ENCODE peak calls at places on chromosomes 5 and 9, in four cellular contexts. S is heart left ventricle, N is Peyer's patch, R is body of pancreas. B is an unnamed sample.

GRCh38 chr5:80905405-80905804 is 54.8 kb upstream of the RASGRF2 start:
- DNase-seq in S (no peak), N (no peak), R (no peak), B (no peak)

GRCh38 chr5:65395526-65396155 is 86.1 kb downstream of the ADAMTS6 start:
- DNase-seq in S (no peak), N (no peak), R (no peak), B (no peak)

GRCh38 chr9:30201024-30201423 is 2183.4 kb upstream of the ACO1 start:
- DNase-seq in S (no peak), N (no peak), R (no peak), B (no peak)

GRCh38 chr5:135208555-135209494 is 174.8 kb upstream of the PITX1 start:
- DNase-seq in S (no peak), N (no peak), R (no peak), B (peak; percentile 15)

GRCh38 chr9:75552941-75553340 is 337.5 kb upstream of the PCSK5 start:
- DNase-seq in S (no peak), N (no peak), R (no peak), B (no peak)

GRCh38 chr9:68983008-68983411 is 30.9 kb downstream of the PRKACG start:
- DNase-seq in S (no peak), N (no peak), R (no peak), B (no peak)

GRCh38 chr9:31839273-31839672 is 545.2 kb upstream of the ACO1 start:
- DNase-seq in S (no peak), N (no peak), R (no peak), B (no peak)

GRCh38 chr9:126752881-126753670 is 51.8 kb upstream of the ZBTB43 start:
- DNase-seq in S (no peak), N (no peak), R (no peak), B (peak; percentile 34)

GRCh38 chr9:88651682-88652633 is 117.0 kb downstream of the NXNL2 start:
- DNase-seq in S (peak; percentile 83), N (peak; percentile 20), R (peak; percentile 39), B (peak; percentile 68)

GRCh38 chr5:14521748-14522147 is 59.8 kb upstream of the OTULINL start:
- DNase-seq in S (no peak), N (no peak), R (no peak), B (no peak)

GRCh38 chr9:92414566-92414965 is 9.7 kb downstream of the OMD start:
- DNase-seq in S (no peak), N (no peak), R (no peak), B (no peak)

GRCh38 chr5:38538161-38538560 is 18.3 kb downstream of the LIFR start:
- DNase-seq in S (no peak), N (no peak), R (no peak), B (no peak)

GRCh38 chr5:122661496-122662180 is 113.2 kb upstream of the SNX2 start:
- DNase-seq in S (no peak), N (no peak), R (no peak), B (no peak)

GRCh38 chr9:121376214-121376830 is 6.3 kb upstream of the STOM start:
- DNase-seq in S (no peak), N (no peak), R (no peak), B (no peak)

GRCh38 chr9:8766096-8766495 is 966.5 kb upstream of the DMAC1 start:
- DNase-seq in S (no peak), N (no peak), R (no peak), B (no peak)

GRCh38 chr5:16467363-16468219 is 2.0 kb upstream of the ZNF622 start:
- DNase-seq in S (no peak), N (no peak), R (no peak), B (no peak)

GRCh38 chr5:14668247-14668646 is 3.7 kb downstream of the OTULIN start:
- DNase-seq in S (no peak), N (no peak), R (no peak), B (no peak)

GRCh38 chr9:61665330-61665751 is 475.5 kb downstream of the SPATA31A7 start:
- DNase-seq in S (peak; percentile 44), N (peak; percentile 4), R (no peak), B (no peak)

GRCh38 chr9:123438321-123438720 is 82.3 kb downstream of the CRB2 start:
- DNase-seq in S (no peak), N (no peak), R (no peak), B (no peak)

GRCh38 chr5:175691761-175692160 is 33.9 kb downstream of the HRH2 start:
- DNase-seq in S (no peak), N (no peak), R (no peak), B (no peak)

GRCh38 chr5:81755320-81755719 is 4.4 kb upstream of the SSBP2 start:
- DNase-seq in S (no peak), N (no peak), R (peak; percentile 66), B (peak; percentile 86)

DNA sequence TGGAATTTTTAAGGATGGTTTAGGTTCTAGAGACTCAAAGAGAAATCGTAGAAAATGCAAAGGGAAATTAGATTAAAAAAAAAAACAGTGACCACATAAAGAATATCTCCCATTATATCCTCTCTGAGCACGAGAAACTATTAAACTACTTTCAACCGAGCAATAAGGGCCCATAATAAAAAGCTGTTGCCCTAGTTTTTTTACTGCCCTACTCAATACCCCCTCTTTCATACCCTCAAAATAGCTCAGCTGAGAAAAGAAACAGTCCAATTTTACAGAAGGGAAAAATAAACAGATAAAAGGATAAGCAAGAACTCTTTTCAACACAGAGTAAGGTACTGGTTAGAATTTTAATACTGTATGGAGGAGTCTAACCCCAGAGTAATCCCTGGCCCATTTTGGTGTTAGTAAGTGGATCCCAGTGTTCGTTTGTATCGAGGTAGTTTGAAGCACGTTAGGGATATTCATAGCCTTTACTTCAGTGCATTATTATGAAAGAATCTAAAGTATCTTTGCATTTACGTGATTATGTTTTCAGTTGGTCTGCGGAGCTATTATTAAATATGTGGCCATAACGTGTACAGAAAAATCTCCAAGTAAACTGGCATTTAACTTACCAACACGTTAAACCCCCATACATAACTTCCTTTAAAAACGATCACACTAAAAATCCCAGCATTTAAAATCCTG is 980 bp upstream of the RHOBTB3 start:
- DNase-seq in S (no peak), N (no peak), R (no peak), B (no peak)
- H3K4me3 ChIP-seq in S (no peak overlapping the region), N (peak overlapping the region; percentile 93), R (no peak overlapping the region), B (peak overlapping the region; percentile 86)

GRCh38 chr9:136861874-136862457 is 4.1 kb downstream of the EDF1 start:
- DNase-seq in S (no peak), N (no peak), R (peak; percentile 11), B (no peak)
- TF ChIP-seq POLR2A in S (no peak), N (no peak), R (no peak), B (no peak)

GRCh38 chr9:16575878-16576245 is 294.6 kb downstream of the BNC2 start:
- DNase-seq in S (no peak), N (no peak), R (no peak), B (no peak)
- H3K4me3 ChIP-seq in S (peak overlapping the region; percentile 2), N (no peak overlapping the region), R (no peak overlapping the region), B (no peak overlapping the region)

DNA sequence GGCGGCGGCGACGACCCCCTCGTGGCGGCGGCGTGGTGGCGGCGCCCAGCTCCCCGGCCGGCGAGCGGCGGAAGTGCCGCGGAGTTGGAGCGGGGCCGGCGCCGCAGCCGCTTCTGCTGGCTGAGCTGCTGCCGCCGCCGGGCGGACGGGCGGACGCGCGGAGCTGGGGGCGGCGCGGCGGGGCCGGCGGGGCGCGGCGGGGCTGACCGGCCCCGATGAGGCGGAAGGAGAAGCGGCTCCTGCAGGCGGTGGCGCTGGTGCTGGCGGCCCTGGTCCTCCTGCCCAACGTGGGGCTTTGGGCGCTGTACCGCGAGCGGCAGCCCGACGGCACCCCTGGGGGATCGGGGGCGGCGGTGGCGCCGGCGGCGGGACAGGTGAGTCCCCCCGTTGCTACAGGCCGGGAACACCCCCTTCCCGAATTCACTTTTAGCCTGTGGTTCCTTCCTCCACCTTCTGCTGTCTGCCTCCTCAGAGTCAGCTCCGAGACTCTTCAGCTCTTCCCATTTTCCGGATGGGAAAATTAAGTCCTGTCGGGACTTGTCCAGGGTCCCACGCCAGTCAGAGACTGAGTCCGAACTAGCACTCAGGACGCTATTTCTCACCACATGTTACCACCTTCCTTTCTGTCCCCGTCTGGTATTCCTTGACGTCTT is at the start of gene GALNT10:
- DNase-seq in S (peak; percentile 88), N (peak; percentile 55), R (peak; percentile 72), B (peak; percentile 55)
- TF ChIP-seq POLR2A in S (no peak), N (no peak), R (no peak), B (no peak)

DNA sequence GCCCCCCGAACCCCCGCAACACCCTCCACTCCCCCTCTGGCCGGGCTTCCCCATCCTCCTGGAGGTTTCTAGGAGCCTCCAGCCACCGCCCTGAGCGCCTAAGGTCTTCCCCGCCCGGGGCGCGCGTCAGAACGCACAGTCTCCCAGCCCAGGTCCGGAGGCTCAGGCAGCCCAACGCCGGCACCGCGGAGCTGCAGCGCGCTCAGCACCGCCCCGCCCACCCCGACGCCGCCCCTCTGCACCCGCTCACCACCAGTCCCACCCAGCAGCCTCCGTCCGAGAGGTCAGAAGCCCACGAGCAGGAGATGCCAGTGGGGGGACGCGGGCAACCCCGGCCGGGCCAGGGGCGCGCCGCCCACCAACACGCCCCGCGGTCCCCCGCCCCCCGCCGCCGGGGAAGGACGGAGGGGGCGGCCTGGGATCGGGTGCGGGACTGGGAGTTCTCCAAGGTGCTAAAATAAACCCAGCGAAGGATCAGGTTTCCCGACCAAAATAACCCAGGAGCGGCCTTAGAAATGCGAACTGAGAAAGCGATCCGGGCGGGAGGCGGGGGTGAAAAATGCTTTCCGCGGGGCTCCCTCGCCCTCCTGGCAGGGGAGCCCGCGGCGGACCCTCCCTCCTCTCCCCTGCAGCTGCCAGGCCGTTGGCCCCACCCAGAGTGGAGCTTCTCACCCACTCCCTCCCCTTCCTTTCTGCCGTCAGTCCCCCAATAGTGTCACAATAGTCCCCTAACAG is 6.5 kb upstream of the FAM78A start:
- DNase-seq in S (no peak), N (no peak), R (no peak), B (no peak)
- H3K4me3 ChIP-seq in S (peak overlapping the region; percentile 22), N (peak overlapping the region; percentile 13), R (no peak overlapping the region), B (peak overlapping the region; percentile 58)

GRCh38 chr9:38125889-38126288 is 56.9 kb upstream of the SHB start:
- DNase-seq in S (no peak), N (no peak), R (no peak), B (no peak)

GRCh38 chr9:38128752-38129270 is 59.8 kb upstream of the SHB start:
- DNase-seq in S (no peak), N (no peak), R (no peak), B (no peak)

GRCh38 chr9:38129366-38129765 is 60.3 kb upstream of the SHB start:
- DNase-seq in S (no peak), N (no peak), R (no peak), B (no peak)

GRCh38 chr9:38126730-38127129 is 57.7 kb upstream of the SHB start:
- DNase-seq in S (no peak), N (no peak), R (no peak), B (no peak)

DNA sequence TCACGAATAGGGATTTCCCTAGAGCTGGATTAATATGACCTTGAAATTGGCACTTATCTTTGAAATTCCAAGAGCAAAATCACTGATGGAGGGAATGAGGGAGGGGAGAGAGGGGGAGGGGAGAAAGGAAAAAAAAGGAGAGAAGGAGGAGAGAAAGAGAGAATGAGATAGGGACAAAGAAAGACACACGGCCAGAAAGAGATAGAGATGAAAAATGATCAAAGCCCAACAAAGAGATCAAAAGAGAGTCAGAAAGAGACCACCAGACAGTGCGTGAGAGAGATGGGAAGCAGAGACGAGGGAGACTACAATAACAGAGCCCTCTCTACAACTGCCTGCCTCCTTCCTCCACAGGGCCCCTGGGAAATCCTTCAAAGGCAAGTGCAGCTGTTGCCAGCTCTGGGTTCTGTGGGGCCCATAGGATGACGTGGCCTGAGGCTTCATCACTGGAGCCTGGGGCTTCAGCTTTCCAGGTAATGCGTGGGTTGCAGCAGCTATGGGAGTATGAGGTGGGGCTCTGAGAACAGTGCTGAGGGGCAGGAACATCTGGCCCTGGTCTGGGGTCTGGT is 58.3 kb upstream of the SHB start:
- DNase-seq in S (no peak), N (no peak), R (no peak), B (no peak)
- TF ChIP-seq POLR2A in S (no peak), N (no peak), R (no peak), B (no peak)

B was measured in breast epithelium.